ENCODE peak calls at places on chromosomes 11 and 22, in nine cellular contexts. One of them, this sample, is unnamed.
A peak's percentile ranks its signal among the peaks of the same experiment; 100 is the strongest.

GRCh38 chr11:102142333-102142732 is 32.1 kb downstream of the YAP1 start:
- DNase-seq in GM23248: peak; percentile 70
- DNase-seq in CD4-positive, alpha-beta T cell: no peak
- DNase-seq in endothelial cell: no peak
- DNase-seq in PC-3: no peak
- DNase-seq in NCI-H1105: no peak
- DNase-seq in activated effector memory CD4-positive, alpha-beta T cell treated with anti-CD3 and anti-CD28 coated beads, Interleukin-2, amount 50 U/mL, for 16 hours: no peak
- DNase-seq in HFF-Myc: no peak
- DNase-seq in heart right ventricle: no peak
- DNase-seq in this sample: no peak

GRCh38 chr11:6746086-6746618 is 25.6 kb downstream of the OR2AG2 start:
- DNase-seq in GM23248: no peak
- DNase-seq in CD4-positive, alpha-beta T cell: peak; percentile 23
- DNase-seq in endothelial cell: no peak
- DNase-seq in PC-3: no peak
- DNase-seq in NCI-H1105: no peak
- DNase-seq in activated effector memory CD4-positive, alpha-beta T cell treated with anti-CD3 and anti-CD28 coated beads, Interleukin-2, amount 50 U/mL, for 16 hours: peak; percentile 79
- DNase-seq in HFF-Myc: no peak
- DNase-seq in heart right ventricle: no peak
- DNase-seq in this sample: no peak

GRCh38 chr11:122516686-122517085 is 138.8 kb upstream of the UBASH3B start:
- DNase-seq in GM23248: peak; percentile 23
- DNase-seq in CD4-positive, alpha-beta T cell: no peak
- DNase-seq in endothelial cell: no peak
- DNase-seq in PC-3: no peak
- DNase-seq in NCI-H1105: no peak
- DNase-seq in activated effector memory CD4-positive, alpha-beta T cell treated with anti-CD3 and anti-CD28 coated beads, Interleukin-2, amount 50 U/mL, for 16 hours: no peak
- DNase-seq in HFF-Myc: no peak
- DNase-seq in heart right ventricle: no peak
- DNase-seq in this sample: no peak

GRCh38 chr11:133913761-133914160 is 43.0 kb downstream of the IGSF9B start:
- DNase-seq in GM23248: no peak
- DNase-seq in CD4-positive, alpha-beta T cell: no peak
- DNase-seq in endothelial cell: no peak
- DNase-seq in PC-3: no peak
- DNase-seq in NCI-H1105: no peak
- DNase-seq in activated effector memory CD4-positive, alpha-beta T cell treated with anti-CD3 and anti-CD28 coated beads, Interleukin-2, amount 50 U/mL, for 16 hours: no peak
- DNase-seq in HFF-Myc: no peak
- DNase-seq in heart right ventricle: no peak
- DNase-seq in this sample: no peak

GRCh38 chr11:116730241-116730561 is 42.6 kb downstream of the BUD13 start:
- DNase-seq in GM23248: no peak
- DNase-seq in CD4-positive, alpha-beta T cell: no peak
- DNase-seq in endothelial cell: no peak
- DNase-seq in PC-3: no peak
- DNase-seq in NCI-H1105: no peak
- DNase-seq in activated effector memory CD4-positive, alpha-beta T cell treated with anti-CD3 and anti-CD28 coated beads, Interleukin-2, amount 50 U/mL, for 16 hours: no peak
- DNase-seq in HFF-Myc: no peak
- DNase-seq in heart right ventricle: no peak
- DNase-seq in this sample: no peak

GRCh38 chr11:67278939-67279588 is 10.0 kb upstream of the ANKRD13D start:
- DNase-seq in GM23248: no peak
- DNase-seq in CD4-positive, alpha-beta T cell: no peak
- DNase-seq in endothelial cell: no peak
- DNase-seq in PC-3: no peak
- DNase-seq in NCI-H1105: no peak
- DNase-seq in activated effector memory CD4-positive, alpha-beta T cell treated with anti-CD3 and anti-CD28 coated beads, Interleukin-2, amount 50 U/mL, for 16 hours: peak; percentile 59
- DNase-seq in HFF-Myc: no peak
- DNase-seq in heart right ventricle: no peak
- DNase-seq in this sample: no peak

GRCh38 chr11:28566643-28567042 is 458.5 kb downstream of the METTL15 start:
- DNase-seq in GM23248: peak; percentile 99
- DNase-seq in CD4-positive, alpha-beta T cell: no peak
- DNase-seq in endothelial cell: peak; percentile 7
- DNase-seq in PC-3: no peak
- DNase-seq in NCI-H1105: no peak
- DNase-seq in activated effector memory CD4-positive, alpha-beta T cell treated with anti-CD3 and anti-CD28 coated beads, Interleukin-2, amount 50 U/mL, for 16 hours: no peak
- DNase-seq in HFF-Myc: peak; percentile 84
- DNase-seq in heart right ventricle: peak; percentile 85
- DNase-seq in this sample: peak; percentile 92

GRCh38 chr11:132072044-132072879 is 701.8 kb downstream of the NTM start:
- DNase-seq in GM23248: peak; percentile 96
- DNase-seq in CD4-positive, alpha-beta T cell: no peak
- DNase-seq in endothelial cell: no peak
- DNase-seq in PC-3: peak; percentile 87
- DNase-seq in NCI-H1105: no peak
- DNase-seq in activated effector memory CD4-positive, alpha-beta T cell treated with anti-CD3 and anti-CD28 coated beads, Interleukin-2, amount 50 U/mL, for 16 hours: no peak
- DNase-seq in HFF-Myc: peak; percentile 86
- DNase-seq in heart right ventricle: no peak
- DNase-seq in this sample: peak; percentile 100

GRCh38 chr11:83004855-83005556 is 66.7 kb downstream of the RAB30 start:
- DNase-seq in GM23248: no peak
- DNase-seq in CD4-positive, alpha-beta T cell: no peak
- DNase-seq in endothelial cell: no peak
- DNase-seq in PC-3: peak; percentile 62
- DNase-seq in NCI-H1105: peak; percentile 91
- DNase-seq in activated effector memory CD4-positive, alpha-beta T cell treated with anti-CD3 and anti-CD28 coated beads, Interleukin-2, amount 50 U/mL, for 16 hours: no peak
- DNase-seq in HFF-Myc: no peak
- DNase-seq in heart right ventricle: no peak
- DNase-seq in this sample: no peak

GRCh38 chr11:20011294-20011951 is 148.9 kb downstream of the DBX1 start:
- DNase-seq in GM23248: peak; percentile 51
- DNase-seq in CD4-positive, alpha-beta T cell: no peak
- DNase-seq in endothelial cell: no peak
- DNase-seq in PC-3: no peak
- DNase-seq in NCI-H1105: no peak
- DNase-seq in activated effector memory CD4-positive, alpha-beta T cell treated with anti-CD3 and anti-CD28 coated beads, Interleukin-2, amount 50 U/mL, for 16 hours: no peak
- DNase-seq in HFF-Myc: no peak
- DNase-seq in heart right ventricle: no peak
- DNase-seq in this sample: peak; percentile 40

GRCh38 chr11:71507102-71507501 is 20.0 kb upstream of the KRTAP5-7 start:
- DNase-seq in GM23248: no peak
- DNase-seq in CD4-positive, alpha-beta T cell: no peak
- DNase-seq in endothelial cell: no peak
- DNase-seq in PC-3: no peak
- DNase-seq in NCI-H1105: no peak
- DNase-seq in activated effector memory CD4-positive, alpha-beta T cell treated with anti-CD3 and anti-CD28 coated beads, Interleukin-2, amount 50 U/mL, for 16 hours: no peak
- DNase-seq in HFF-Myc: no peak
- DNase-seq in heart right ventricle: no peak
- DNase-seq in this sample: no peak

GRCh38 chr11:96154802-96155520 is 188.0 kb downstream of the MAML2 start:
- DNase-seq in GM23248: peak; percentile 81
- DNase-seq in CD4-positive, alpha-beta T cell: no peak
- DNase-seq in endothelial cell: no peak
- DNase-seq in PC-3: peak; percentile 26
- DNase-seq in NCI-H1105: no peak
- DNase-seq in activated effector memory CD4-positive, alpha-beta T cell treated with anti-CD3 and anti-CD28 coated beads, Interleukin-2, amount 50 U/mL, for 16 hours: no peak
- DNase-seq in HFF-Myc: no peak
- DNase-seq in heart right ventricle: no peak
- DNase-seq in this sample: peak; percentile 73

GRCh38 chr22:46661221-46661851 is 41.1 kb downstream of the GRAMD4 start:
- DNase-seq in GM23248: peak; percentile 32
- DNase-seq in CD4-positive, alpha-beta T cell: peak; percentile 65
- DNase-seq in endothelial cell: no peak
- DNase-seq in PC-3: peak; percentile 85
- DNase-seq in NCI-H1105: peak; percentile 77
- DNase-seq in activated effector memory CD4-positive, alpha-beta T cell treated with anti-CD3 and anti-CD28 coated beads, Interleukin-2, amount 50 U/mL, for 16 hours: peak; percentile 84
- DNase-seq in HFF-Myc: no peak
- DNase-seq in heart right ventricle: no peak
- DNase-seq in this sample: peak; percentile 21

GRCh38 chr11:67270256-67271211 is 4.3 kb downstream of the GRK2 start:
- DNase-seq in GM23248: no peak
- DNase-seq in CD4-positive, alpha-beta T cell: peak; percentile 5
- DNase-seq in endothelial cell: peak; percentile 67
- DNase-seq in PC-3: no peak
- DNase-seq in NCI-H1105: no peak
- DNase-seq in activated effector memory CD4-positive, alpha-beta T cell treated with anti-CD3 and anti-CD28 coated beads, Interleukin-2, amount 50 U/mL, for 16 hours: peak; percentile 73
- DNase-seq in HFF-Myc: no peak
- DNase-seq in heart right ventricle: peak; percentile 74
- DNase-seq in this sample: no peak

GRCh38 chr11:43825217-43825816 is 55.3 kb upstream of the ALKBH3 start:
- DNase-seq in GM23248: peak; percentile 61
- DNase-seq in CD4-positive, alpha-beta T cell: no peak
- DNase-seq in endothelial cell: peak; percentile 36
- DNase-seq in PC-3: peak; percentile 59
- DNase-seq in NCI-H1105: peak; percentile 2
- DNase-seq in activated effector memory CD4-positive, alpha-beta T cell treated with anti-CD3 and anti-CD28 coated beads, Interleukin-2, amount 50 U/mL, for 16 hours: no peak
- DNase-seq in HFF-Myc: no peak
- DNase-seq in heart right ventricle: no peak
- DNase-seq in this sample: peak; percentile 39

GRCh38 chr11:84855846-84856245 is 771.3 kb downstream of the DLG2 start:
- DNase-seq in GM23248: peak; percentile 72
- DNase-seq in CD4-positive, alpha-beta T cell: no peak
- DNase-seq in endothelial cell: no peak
- DNase-seq in PC-3: peak; percentile 86
- DNase-seq in NCI-H1105: no peak
- DNase-seq in activated effector memory CD4-positive, alpha-beta T cell treated with anti-CD3 and anti-CD28 coated beads, Interleukin-2, amount 50 U/mL, for 16 hours: no peak
- DNase-seq in HFF-Myc: no peak
- DNase-seq in heart right ventricle: no peak
- DNase-seq in this sample: peak; percentile 92

GRCh38 chr22:37321288-37321687 is 39.0 kb downstream of the CYTH4 start:
- DNase-seq in GM23248: peak; percentile 22
- DNase-seq in CD4-positive, alpha-beta T cell: no peak
- DNase-seq in endothelial cell: no peak
- DNase-seq in PC-3: no peak
- DNase-seq in NCI-H1105: no peak
- DNase-seq in activated effector memory CD4-positive, alpha-beta T cell treated with anti-CD3 and anti-CD28 coated beads, Interleukin-2, amount 50 U/mL, for 16 hours: no peak
- DNase-seq in HFF-Myc: no peak
- DNase-seq in heart right ventricle: no peak
- DNase-seq in this sample: no peak

GRCh38 chr22:42452456-42452855 is 20.3 kb upstream of the NFAM1 start:
- DNase-seq in GM23248: no peak
- DNase-seq in CD4-positive, alpha-beta T cell: no peak
- DNase-seq in endothelial cell: no peak
- DNase-seq in PC-3: no peak
- DNase-seq in NCI-H1105: no peak
- DNase-seq in activated effector memory CD4-positive, alpha-beta T cell treated with anti-CD3 and anti-CD28 coated beads, Interleukin-2, amount 50 U/mL, for 16 hours: no peak
- DNase-seq in HFF-Myc: no peak
- DNase-seq in heart right ventricle: no peak
- DNase-seq in this sample: no peak

GRCh38 chr11:383431-383830 is 10.6 kb upstream of the PKP3 start:
- DNase-seq in GM23248: no peak
- DNase-seq in CD4-positive, alpha-beta T cell: no peak
- DNase-seq in endothelial cell: no peak
- DNase-seq in PC-3: no peak
- DNase-seq in NCI-H1105: no peak
- DNase-seq in activated effector memory CD4-positive, alpha-beta T cell treated with anti-CD3 and anti-CD28 coated beads, Interleukin-2, amount 50 U/mL, for 16 hours: no peak
- DNase-seq in HFF-Myc: no peak
- DNase-seq in heart right ventricle: no peak
- DNase-seq in this sample: no peak

GRCh38 chr11:62392944-62393628 is 25.7 kb upstream of the SCGB1A1 start:
- DNase-seq in GM23248: peak; percentile 9
- DNase-seq in CD4-positive, alpha-beta T cell: no peak
- DNase-seq in endothelial cell: no peak
- DNase-seq in PC-3: peak; percentile 93
- DNase-seq in NCI-H1105: no peak
- DNase-seq in activated effector memory CD4-positive, alpha-beta T cell treated with anti-CD3 and anti-CD28 coated beads, Interleukin-2, amount 50 U/mL, for 16 hours: no peak
- DNase-seq in HFF-Myc: no peak
- DNase-seq in heart right ventricle: no peak
- DNase-seq in this sample: no peak

GRCh38 chr22:20578192-20578591 is 70.8 kb downstream of the MED15 start:
- DNase-seq in GM23248: no peak
- DNase-seq in CD4-positive, alpha-beta T cell: no peak
- DNase-seq in endothelial cell: no peak
- DNase-seq in PC-3: no peak
- DNase-seq in NCI-H1105: no peak
- DNase-seq in activated effector memory CD4-positive, alpha-beta T cell treated with anti-CD3 and anti-CD28 coated beads, Interleukin-2, amount 50 U/mL, for 16 hours: no peak
- DNase-seq in HFF-Myc: no peak
- DNase-seq in heart right ventricle: no peak
- DNase-seq in this sample: no peak

GRCh38 chr11:27239305-27239942 is 123.6 kb downstream of the CCDC34 start:
- DNase-seq in GM23248: peak; percentile 82
- DNase-seq in CD4-positive, alpha-beta T cell: no peak
- DNase-seq in endothelial cell: no peak
- DNase-seq in PC-3: no peak
- DNase-seq in NCI-H1105: no peak
- DNase-seq in activated effector memory CD4-positive, alpha-beta T cell treated with anti-CD3 and anti-CD28 coated beads, Interleukin-2, amount 50 U/mL, for 16 hours: no peak
- DNase-seq in HFF-Myc: no peak
- DNase-seq in heart right ventricle: peak; percentile 43
- DNase-seq in this sample: no peak

GRCh38 chr11:58926695-58927094 is 12.6 kb upstream of the GLYATL1 start:
- DNase-seq in GM23248: peak; percentile 76
- DNase-seq in CD4-positive, alpha-beta T cell: no peak
- DNase-seq in endothelial cell: no peak
- DNase-seq in PC-3: peak; percentile 46
- DNase-seq in NCI-H1105: no peak
- DNase-seq in activated effector memory CD4-positive, alpha-beta T cell treated with anti-CD3 and anti-CD28 coated beads, Interleukin-2, amount 50 U/mL, for 16 hours: no peak
- DNase-seq in HFF-Myc: no peak
- DNase-seq in heart right ventricle: no peak
- DNase-seq in this sample: peak; percentile 64

GRCh38 chr22:29704528-29705285 is 15.1 kb upstream of the CABP7 start:
- DNase-seq in GM23248: peak; percentile 68
- DNase-seq in CD4-positive, alpha-beta T cell: no peak
- DNase-seq in endothelial cell: no peak
- DNase-seq in PC-3: peak; percentile 60
- DNase-seq in NCI-H1105: no peak
- DNase-seq in activated effector memory CD4-positive, alpha-beta T cell treated with anti-CD3 and anti-CD28 coated beads, Interleukin-2, amount 50 U/mL, for 16 hours: no peak
- DNase-seq in HFF-Myc: no peak
- DNase-seq in heart right ventricle: no peak
- DNase-seq in this sample: peak; percentile 41

GRCh38 chr11:443542-444199 is 1.9 kb upstream of the ANO9 start:
- DNase-seq in GM23248: peak; percentile 76
- DNase-seq in CD4-positive, alpha-beta T cell: no peak
- DNase-seq in endothelial cell: no peak
- DNase-seq in PC-3: peak; percentile 8
- DNase-seq in NCI-H1105: no peak
- DNase-seq in activated effector memory CD4-positive, alpha-beta T cell treated with anti-CD3 and anti-CD28 coated beads, Interleukin-2, amount 50 U/mL, for 16 hours: no peak
- DNase-seq in HFF-Myc: no peak
- DNase-seq in heart right ventricle: no peak
- DNase-seq in this sample: no peak

GRCh38 chr22:20475115-20475436 is 20.5 kb downstream of the KLHL22 start:
- DNase-seq in GM23248: no peak
- DNase-seq in CD4-positive, alpha-beta T cell: no peak
- DNase-seq in endothelial cell: no peak
- DNase-seq in PC-3: no peak
- DNase-seq in NCI-H1105: no peak
- DNase-seq in activated effector memory CD4-positive, alpha-beta T cell treated with anti-CD3 and anti-CD28 coated beads, Interleukin-2, amount 50 U/mL, for 16 hours: no peak
- DNase-seq in HFF-Myc: no peak
- DNase-seq in heart right ventricle: no peak
- DNase-seq in this sample: no peak

GRCh38 chr11:78361228-78361627 is 56.4 kb downstream of the GAB2 start:
- DNase-seq in GM23248: no peak
- DNase-seq in CD4-positive, alpha-beta T cell: no peak
- DNase-seq in endothelial cell: no peak
- DNase-seq in PC-3: no peak
- DNase-seq in NCI-H1105: no peak
- DNase-seq in activated effector memory CD4-positive, alpha-beta T cell treated with anti-CD3 and anti-CD28 coated beads, Interleukin-2, amount 50 U/mL, for 16 hours: no peak
- DNase-seq in HFF-Myc: no peak
- DNase-seq in heart right ventricle: no peak
- DNase-seq in this sample: no peak

GRCh38 chr11:9626778-9627394 is 37.0 kb upstream of the SWAP70 start:
- DNase-seq in GM23248: no peak
- DNase-seq in CD4-positive, alpha-beta T cell: no peak
- DNase-seq in endothelial cell: peak; percentile 67
- DNase-seq in PC-3: no peak
- DNase-seq in NCI-H1105: no peak
- DNase-seq in activated effector memory CD4-positive, alpha-beta T cell treated with anti-CD3 and anti-CD28 coated beads, Interleukin-2, amount 50 U/mL, for 16 hours: no peak
- DNase-seq in HFF-Myc: no peak
- DNase-seq in heart right ventricle: peak; percentile 41
- DNase-seq in this sample: no peak

GRCh38 chr22:46619830-46620501 is at the start of gene GRAMD4:
- DNase-seq in GM23248: peak; percentile 11
- DNase-seq in CD4-positive, alpha-beta T cell: no peak
- DNase-seq in endothelial cell: no peak
- DNase-seq in PC-3: no peak
- DNase-seq in NCI-H1105: peak; percentile 34
- DNase-seq in activated effector memory CD4-positive, alpha-beta T cell treated with anti-CD3 and anti-CD28 coated beads, Interleukin-2, amount 50 U/mL, for 16 hours: no peak
- DNase-seq in HFF-Myc: no peak
- DNase-seq in heart right ventricle: peak; percentile 74
- DNase-seq in this sample: no peak

GRCh38 chr11:73203322-73203721 is 14.8 kb upstream of the P2RY2 start:
- DNase-seq in GM23248: no peak
- DNase-seq in CD4-positive, alpha-beta T cell: no peak
- DNase-seq in endothelial cell: no peak
- DNase-seq in PC-3: no peak
- DNase-seq in NCI-H1105: no peak
- DNase-seq in activated effector memory CD4-positive, alpha-beta T cell treated with anti-CD3 and anti-CD28 coated beads, Interleukin-2, amount 50 U/mL, for 16 hours: peak; percentile 13
- DNase-seq in HFF-Myc: no peak
- DNase-seq in heart right ventricle: no peak
- DNase-seq in this sample: no peak

GRCh38 chr22:43000441-43001175 is 14.3 kb downstream of the PACSIN2 start:
- DNase-seq in GM23248: peak; percentile 71
- DNase-seq in CD4-positive, alpha-beta T cell: no peak
- DNase-seq in endothelial cell: no peak
- DNase-seq in PC-3: peak; percentile 17
- DNase-seq in NCI-H1105: no peak
- DNase-seq in activated effector memory CD4-positive, alpha-beta T cell treated with anti-CD3 and anti-CD28 coated beads, Interleukin-2, amount 50 U/mL, for 16 hours: peak; percentile 78
- DNase-seq in HFF-Myc: no peak
- DNase-seq in heart right ventricle: no peak
- DNase-seq in this sample: peak; percentile 58